ENCODE peak calls at places on chromosomes 6 and 20, in eight cellular contexts. One of them, this sample, is unnamed.
A peak's percentile ranks its signal among the peaks of the same experiment; 100 is the strongest.

GRCh38 chr6:30167101-30167500 is 3.8 kb downstream of the TRIM15 start:
- DNase-seq in germinal center: no peak
- DNase-seq in amniotic stem cell: no peak
- DNase-seq in cardiac fibroblast: no peak
- DNase-seq in GM23248: no peak
- DNase-seq in astrocyte of the cerebellum: no peak
- DNase-seq in AG09319: no peak
- DNase-seq in sigmoid colon: no peak
- DNase-seq in this sample: no peak

GRCh38 chr6:26604797-26605196 is 8.0 kb downstream of the ABT1 start:
- DNase-seq in germinal center: no peak
- DNase-seq in amniotic stem cell: no peak
- DNase-seq in cardiac fibroblast: no peak
- DNase-seq in GM23248: no peak
- DNase-seq in astrocyte of the cerebellum: no peak
- DNase-seq in AG09319: no peak
- DNase-seq in sigmoid colon: no peak
- DNase-seq in this sample: no peak

GRCh38 chr20:50762045-50762422 is 30.7 kb downstream of the PARD6B start:
- DNase-seq in germinal center: no peak
- DNase-seq in amniotic stem cell: no peak
- DNase-seq in cardiac fibroblast: peak; percentile 17
- DNase-seq in GM23248: peak; percentile 51
- DNase-seq in astrocyte of the cerebellum: no peak
- DNase-seq in AG09319: no peak
- DNase-seq in sigmoid colon: no peak
- DNase-seq in this sample: no peak

GRCh38 chr20:37669773-37670236 is 24.0 kb upstream of the CTNNBL1 start:
- DNase-seq in germinal center: no peak
- DNase-seq in amniotic stem cell: no peak
- DNase-seq in cardiac fibroblast: no peak
- DNase-seq in GM23248: no peak
- DNase-seq in astrocyte of the cerebellum: no peak
- DNase-seq in AG09319: no peak
- DNase-seq in sigmoid colon: no peak
- DNase-seq in this sample: no peak

GRCh38 chr6:26284537-26285142 is 80.4 kb upstream of the BTN3A2 start:
- DNase-seq in germinal center: peak; percentile 32
- DNase-seq in amniotic stem cell: no peak
- DNase-seq in cardiac fibroblast: peak; percentile 73
- DNase-seq in GM23248: peak; percentile 87
- DNase-seq in astrocyte of the cerebellum: no peak
- DNase-seq in AG09319: no peak
- DNase-seq in sigmoid colon: peak; percentile 87
- DNase-seq in this sample: peak; percentile 79

GRCh38 chr20:59390437-59390836 is 90.0 kb downstream of the EDN3 start:
- DNase-seq in germinal center: no peak
- DNase-seq in amniotic stem cell: no peak
- DNase-seq in cardiac fibroblast: no peak
- DNase-seq in GM23248: no peak
- DNase-seq in astrocyte of the cerebellum: no peak
- DNase-seq in AG09319: no peak
- DNase-seq in sigmoid colon: no peak
- DNase-seq in this sample: no peak

GRCh38 chr6:93079061-93079460 is 340.3 kb downstream of the EPHA7 start:
- DNase-seq in germinal center: no peak
- DNase-seq in amniotic stem cell: no peak
- DNase-seq in cardiac fibroblast: no peak
- DNase-seq in GM23248: no peak
- DNase-seq in astrocyte of the cerebellum: no peak
- DNase-seq in AG09319: no peak
- DNase-seq in sigmoid colon: no peak
- DNase-seq in this sample: no peak

GRCh38 chr6:45737331-45738056 is 278.2 kb downstream of the CLIC5 start:
- DNase-seq in germinal center: no peak
- DNase-seq in amniotic stem cell: no peak
- DNase-seq in cardiac fibroblast: no peak
- DNase-seq in GM23248: no peak
- DNase-seq in astrocyte of the cerebellum: no peak
- DNase-seq in AG09319: no peak
- DNase-seq in sigmoid colon: no peak
- DNase-seq in this sample: peak; percentile 70

GRCh38 chr20:2773812-2774211 is 26.6 kb downstream of the CPXM1 start:
- DNase-seq in germinal center: no peak
- DNase-seq in amniotic stem cell: no peak
- DNase-seq in cardiac fibroblast: no peak
- DNase-seq in GM23248: no peak
- DNase-seq in astrocyte of the cerebellum: no peak
- DNase-seq in AG09319: no peak
- DNase-seq in sigmoid colon: no peak
- DNase-seq in this sample: no peak

GRCh38 chr6:46116289-46116688 is 13.5 kb upstream of the ENPP4 start:
- DNase-seq in germinal center: peak; percentile 20
- DNase-seq in amniotic stem cell: no peak
- DNase-seq in cardiac fibroblast: no peak
- DNase-seq in GM23248: no peak
- DNase-seq in astrocyte of the cerebellum: no peak
- DNase-seq in AG09319: no peak
- DNase-seq in sigmoid colon: no peak
- DNase-seq in this sample: no peak

GRCh38 chr20:57879437-57880115 is 169.8 kb upstream of the PMEPA1 start:
- DNase-seq in germinal center: no peak
- DNase-seq in amniotic stem cell: no peak
- DNase-seq in cardiac fibroblast: no peak
- DNase-seq in GM23248: no peak
- DNase-seq in astrocyte of the cerebellum: no peak
- DNase-seq in AG09319: no peak
- DNase-seq in sigmoid colon: peak; percentile 66
- DNase-seq in this sample: peak; percentile 11

GRCh38 chr20:48904566-48905321 is 16.8 kb upstream of the ARFGEF2 start:
- DNase-seq in germinal center: peak; percentile 72
- DNase-seq in amniotic stem cell: peak; percentile 36
- DNase-seq in cardiac fibroblast: peak; percentile 81
- DNase-seq in GM23248: peak; percentile 79
- DNase-seq in astrocyte of the cerebellum: peak; percentile 58
- DNase-seq in AG09319: peak; percentile 35
- DNase-seq in sigmoid colon: no peak
- DNase-seq in this sample: peak; percentile 84

GRCh38 chr6:10266061-10266460 is 148.8 kb downstream of the TFAP2A start:
- DNase-seq in germinal center: no peak
- DNase-seq in amniotic stem cell: no peak
- DNase-seq in cardiac fibroblast: no peak
- DNase-seq in GM23248: no peak
- DNase-seq in astrocyte of the cerebellum: no peak
- DNase-seq in AG09319: no peak
- DNase-seq in sigmoid colon: no peak
- DNase-seq in this sample: no peak

GRCh38 chr20:3689978-3690377 is 8.2 kb upstream of the ADAM33 start:
- DNase-seq in germinal center: no peak
- DNase-seq in amniotic stem cell: no peak
- DNase-seq in cardiac fibroblast: no peak
- DNase-seq in GM23248: no peak
- DNase-seq in astrocyte of the cerebellum: no peak
- DNase-seq in AG09319: no peak
- DNase-seq in sigmoid colon: no peak
- DNase-seq in this sample: no peak

GRCh38 chr20:10939297-10939949 is 265.6 kb upstream of the JAG1 start:
- DNase-seq in germinal center: no peak
- DNase-seq in amniotic stem cell: no peak
- DNase-seq in cardiac fibroblast: no peak
- DNase-seq in GM23248: peak; percentile 2
- DNase-seq in astrocyte of the cerebellum: no peak
- DNase-seq in AG09319: no peak
- DNase-seq in sigmoid colon: no peak
- DNase-seq in this sample: no peak

GRCh38 chr6:140083375-140083774 is 708.9 kb upstream of the CITED2 start:
- DNase-seq in germinal center: no peak
- DNase-seq in amniotic stem cell: no peak
- DNase-seq in cardiac fibroblast: no peak
- DNase-seq in GM23248: no peak
- DNase-seq in astrocyte of the cerebellum: no peak
- DNase-seq in AG09319: no peak
- DNase-seq in sigmoid colon: no peak
- DNase-seq in this sample: no peak

GRCh38 chr6:90101403-90101802 is 195.2 kb downstream of the BACH2 start:
- DNase-seq in germinal center: no peak
- DNase-seq in amniotic stem cell: no peak
- DNase-seq in cardiac fibroblast: no peak
- DNase-seq in GM23248: no peak
- DNase-seq in astrocyte of the cerebellum: no peak
- DNase-seq in AG09319: no peak
- DNase-seq in sigmoid colon: no peak
- DNase-seq in this sample: no peak

GRCh38 chr20:49210101-49210749 is 9.0 kb upstream of the DDX27 start:
- DNase-seq in germinal center: no peak
- DNase-seq in amniotic stem cell: no peak
- DNase-seq in cardiac fibroblast: no peak
- DNase-seq in GM23248: no peak
- DNase-seq in astrocyte of the cerebellum: no peak
- DNase-seq in AG09319: no peak
- DNase-seq in sigmoid colon: no peak
- DNase-seq in this sample: no peak

GRCh38 chr6:42118162-42119001 is 24.0 kb downstream of the C6orf132 start:
- DNase-seq in germinal center: no peak
- DNase-seq in amniotic stem cell: no peak
- DNase-seq in cardiac fibroblast: peak; percentile 51
- DNase-seq in GM23248: peak; percentile 82
- DNase-seq in astrocyte of the cerebellum: no peak
- DNase-seq in AG09319: no peak
- DNase-seq in sigmoid colon: no peak
- DNase-seq in this sample: no peak

GRCh38 chr6:13378669-13379590 is 50.6 kb upstream of the TBC1D7 start:
- DNase-seq in germinal center: no peak
- DNase-seq in amniotic stem cell: no peak
- DNase-seq in cardiac fibroblast: no peak
- DNase-seq in GM23248: no peak
- DNase-seq in astrocyte of the cerebellum: no peak
- DNase-seq in AG09319: no peak
- DNase-seq in sigmoid colon: no peak
- DNase-seq in this sample: no peak

GRCh38 chr6:21100959-21101358 is 492.6 kb upstream of the SOX4 start:
- DNase-seq in germinal center: no peak
- DNase-seq in amniotic stem cell: no peak
- DNase-seq in cardiac fibroblast: no peak
- DNase-seq in GM23248: no peak
- DNase-seq in astrocyte of the cerebellum: no peak
- DNase-seq in AG09319: no peak
- DNase-seq in sigmoid colon: no peak
- DNase-seq in this sample: no peak

GRCh38 chr6:148343028-148343374 is 363 bp downstream of the SASH1 start:
- DNase-seq in germinal center: no peak
- DNase-seq in amniotic stem cell: no peak
- DNase-seq in cardiac fibroblast: no peak
- DNase-seq in GM23248: no peak
- DNase-seq in astrocyte of the cerebellum: no peak
- DNase-seq in AG09319: no peak
- DNase-seq in sigmoid colon: no peak
- DNase-seq in this sample: no peak

GRCh38 chr6:101110814-101111213 is 229.7 kb upstream of the ASCC3 start:
- DNase-seq in germinal center: no peak
- DNase-seq in amniotic stem cell: no peak
- DNase-seq in cardiac fibroblast: no peak
- DNase-seq in GM23248: peak; percentile 0
- DNase-seq in astrocyte of the cerebellum: no peak
- DNase-seq in AG09319: no peak
- DNase-seq in sigmoid colon: no peak
- DNase-seq in this sample: no peak

GRCh38 chr6:31179042-31179386 is 8.5 kb upstream of the POU5F1 start:
- DNase-seq in germinal center: no peak
- DNase-seq in amniotic stem cell: no peak
- DNase-seq in cardiac fibroblast: no peak
- DNase-seq in GM23248: no peak
- DNase-seq in astrocyte of the cerebellum: no peak
- DNase-seq in AG09319: no peak
- DNase-seq in sigmoid colon: no peak
- DNase-seq in this sample: no peak

GRCh38 chr20:1330075-1330830 is 1.3 kb upstream of the SDCBP2 start:
- DNase-seq in germinal center: no peak
- DNase-seq in amniotic stem cell: no peak
- DNase-seq in cardiac fibroblast: peak; percentile 79
- DNase-seq in GM23248: peak; percentile 76
- DNase-seq in astrocyte of the cerebellum: no peak
- DNase-seq in AG09319: no peak
- DNase-seq in sigmoid colon: peak; percentile 84
- DNase-seq in this sample: peak; percentile 54

GRCh38 chr20:38534756-38535155 is 46.2 kb upstream of the ADIG start:
- DNase-seq in germinal center: no peak
- DNase-seq in amniotic stem cell: no peak
- DNase-seq in cardiac fibroblast: no peak
- DNase-seq in GM23248: no peak
- DNase-seq in astrocyte of the cerebellum: no peak
- DNase-seq in AG09319: no peak
- DNase-seq in sigmoid colon: no peak
- DNase-seq in this sample: no peak

GRCh38 chr6:113067612-113068262 is 720.6 kb downstream of the RFPL4B start:
- DNase-seq in germinal center: no peak
- DNase-seq in amniotic stem cell: no peak
- DNase-seq in cardiac fibroblast: peak; percentile 60
- DNase-seq in GM23248: peak; percentile 56
- DNase-seq in astrocyte of the cerebellum: peak; percentile 32
- DNase-seq in AG09319: no peak
- DNase-seq in sigmoid colon: no peak
- DNase-seq in this sample: no peak

GRCh38 chr20:58084966-58085365 is 143.5 kb downstream of the ANKRD60 start:
- DNase-seq in germinal center: no peak
- DNase-seq in amniotic stem cell: no peak
- DNase-seq in cardiac fibroblast: no peak
- DNase-seq in GM23248: peak; percentile 46
- DNase-seq in astrocyte of the cerebellum: no peak
- DNase-seq in AG09319: no peak
- DNase-seq in sigmoid colon: no peak
- DNase-seq in this sample: no peak

GRCh38 chr6:130394238-130394637 is 28.4 kb downstream of the TMEM200A start:
- DNase-seq in germinal center: no peak
- DNase-seq in amniotic stem cell: no peak
- DNase-seq in cardiac fibroblast: no peak
- DNase-seq in GM23248: no peak
- DNase-seq in astrocyte of the cerebellum: no peak
- DNase-seq in AG09319: no peak
- DNase-seq in sigmoid colon: no peak
- DNase-seq in this sample: no peak

GRCh38 chr20:47810116-47810672 is 24.9 kb upstream of the SULF2 start:
- DNase-seq in germinal center: no peak
- DNase-seq in amniotic stem cell: no peak
- DNase-seq in cardiac fibroblast: peak; percentile 14
- DNase-seq in GM23248: no peak
- DNase-seq in astrocyte of the cerebellum: no peak
- DNase-seq in AG09319: no peak
- DNase-seq in sigmoid colon: peak; percentile 20
- DNase-seq in this sample: no peak

GRCh38 chr20:37315293-37316110 is 26.0 kb downstream of the MANBAL start:
- DNase-seq in germinal center: peak; percentile 68
- DNase-seq in amniotic stem cell: no peak
- DNase-seq in cardiac fibroblast: peak; percentile 84
- DNase-seq in GM23248: peak; percentile 81
- DNase-seq in astrocyte of the cerebellum: peak; percentile 53
- DNase-seq in AG09319: peak; percentile 75
- DNase-seq in sigmoid colon: peak; percentile 95
- DNase-seq in this sample: no peak

GRCh38 chr6:47187108-47187507 is 122.6 kb downstream of the TNFRSF21 start:
- DNase-seq in germinal center: no peak
- DNase-seq in amniotic stem cell: no peak
- DNase-seq in cardiac fibroblast: no peak
- DNase-seq in GM23248: no peak
- DNase-seq in astrocyte of the cerebellum: no peak
- DNase-seq in AG09319: no peak
- DNase-seq in sigmoid colon: no peak
- DNase-seq in this sample: no peak